ENCODE peak calls at places on chromosomes 7 and 10, in eight cellular contexts. D is right lobe of liver, H is SK-N-MC, B is cardiac muscle cell, Q is bronchial epithelial cell, W is body of pancreas, S is AG04450, K is brain microvascular endothelial cell. M is an unnamed sample.

GRCh38 chr10:8449909-8450308 is 395.4 kb downstream of the GATA3 start:
- DNase-seq in K (no peak), B (no peak), S (no peak), W (no peak), D (no peak), Q (no peak), H (no peak), M (no peak)

GRCh38 chr7:87312215-87312865 is 33.1 kb upstream of the CROT start:
- DNase-seq in H (peak; percentile 10), S (peak; percentile 42), W (peak; percentile 60), K (peak; percentile 46), D (peak; percentile 68), Q (peak; percentile 60), B (peak; percentile 61), M (peak; percentile 63)

GRCh38 chr10:22657566-22658190 is 56.7 kb downstream of the PIP4K2A start:
- DNase-seq in B (no peak), Q (no peak), H (no peak), S (no peak), W (no peak), D (no peak), K (peak; percentile 52), M (no peak)

GRCh38 chr10:89431977-89432376 is 17.6 kb downstream of the IFIT5 start:
- DNase-seq in B (peak; percentile 81), D (no peak), H (no peak), S (no peak), Q (peak; percentile 84), K (peak; percentile 55), W (no peak), M (no peak)

GRCh38 chr7:42292991-42293521 is 56.0 kb upstream of the GLI3 start:
- DNase-seq in S (no peak), K (no peak), B (no peak), D (peak; percentile 77), Q (peak; percentile 98), H (no peak), W (peak; percentile 11), M (no peak)

GRCh38 chr10:104589431-104589830 is 51.7 kb upstream of the SORCS3 start:
- DNase-seq in Q (peak; percentile 11), K (no peak), B (peak; percentile 34), H (no peak), W (no peak), D (no peak), S (no peak), M (no peak)

GRCh38 chr10:104689547-104689946 is 48.5 kb downstream of the SORCS3 start:
- DNase-seq in H (no peak), Q (no peak), D (no peak), K (no peak), B (no peak), S (no peak), W (no peak), M (no peak)

GRCh38 chr10:49552277-49552676 is 13.4 kb upstream of the ERCC6 start:
- DNase-seq in K (peak; percentile 81), W (no peak), S (no peak), Q (peak; percentile 95), B (no peak), D (no peak), H (peak; percentile 73), M (no peak)

GRCh38 chr7:38855389-38855788 is 53.6 kb downstream of the VPS41 start:
- DNase-seq in H (no peak), S (no peak), K (no peak), D (no peak), B (no peak), W (no peak), Q (no peak), M (no peak)

GRCh38 chr10:57786331-57786730 is 481.4 kb downstream of the IPMK start:
- DNase-seq in K (no peak), H (no peak), D (no peak), S (no peak), Q (no peak), W (no peak), B (no peak), M (no peak)

GRCh38 chr7:27159278-27160146 is 3.0 kb upstream of the HOXA7 start:
- DNase-seq in Q (no peak), H (no peak), D (no peak), B (no peak), W (peak; percentile 9), S (no peak), K (no peak), M (peak; percentile 19)

GRCh38 chr10:120962386-120963052 is 111.4 kb downstream of the WDR11 start:
- DNase-seq in K (no peak), D (no peak), B (no peak), W (no peak), H (no peak), Q (no peak), S (no peak), M (no peak)

GRCh38 chr10:129898701-129899563 is 65.1 kb downstream of the EBF3 start:
- DNase-seq in W (no peak), K (no peak), S (no peak), H (no peak), B (no peak), D (no peak), Q (no peak), M (no peak)

GRCh38 chr10:57917019-57917418 is 350.7 kb downstream of the IPMK start:
- DNase-seq in S (no peak), D (no peak), Q (no peak), W (no peak), H (no peak), B (no peak), K (no peak), M (no peak)

GRCh38 chr10:131169146-131169545 is 142.4 kb downstream of the TCERG1L start:
- DNase-seq in Q (no peak), B (no peak), S (no peak), D (no peak), K (no peak), W (no peak), H (no peak), M (no peak)

GRCh38 chr10:131703527-131703926 is 197.3 kb upstream of the PPP2R2D start:
- DNase-seq in Q (no peak), W (peak; percentile 2), K (no peak), H (no peak), D (no peak), S (no peak), B (no peak), M (no peak)

GRCh38 chr7:131105294-131105802 is 222.3 kb upstream of the MKLN1 start:
- DNase-seq in B (peak; percentile 68), Q (no peak), H (no peak), S (no peak), D (no peak), W (no peak), K (no peak), M (no peak)

GRCh38 chr7:47282790-47283496 is 299.0 kb downstream of the TNS3 start:
- DNase-seq in D (no peak), K (no peak), Q (no peak), W (no peak), H (no peak), B (no peak), S (no peak), M (no peak)

GRCh38 chr10:137606-138005 is 2.4 kb downstream of the ZMYND11 start:
- DNase-seq in W (no peak), D (no peak), H (no peak), S (no peak), K (no peak), B (no peak), Q (peak; percentile 50), M (no peak)

GRCh38 chr7:28623863-28624262 is 211.5 kb downstream of the CREB5 start:
- DNase-seq in Q (peak; percentile 56), D (no peak), K (no peak), B (no peak), H (no peak), W (no peak), S (no peak), M (no peak)

GRCh38 chr10:132102071-132102716 is 36.4 kb downstream of the JAKMIP3 start:
- DNase-seq in D (peak; percentile 35), Q (no peak), S (no peak), H (no peak), B (no peak), K (no peak), W (no peak), M (no peak)

GRCh38 chr7:120988591-120989299 is at the start of gene CPED1:
- DNase-seq in D (peak; percentile 91), S (peak; percentile 73), K (peak; percentile 73), W (peak; percentile 46), Q (peak; percentile 48), H (no peak), B (peak; percentile 72), M (peak; percentile 73)

GRCh38 chr10:601356-601963 is 88.0 kb downstream of the DIP2C start:
- DNase-seq in W (no peak), H (no peak), D (no peak), S (no peak), Q (no peak), K (no peak), B (no peak), M (no peak)

GRCh38 chr7:132328047-132328620 is 248.1 kb downstream of the PLXNA4 start:
- DNase-seq in K (no peak), H (no peak), S (no peak), W (no peak), D (no peak), B (peak; percentile 26), Q (no peak), M (no peak)

GRCh38 chr7:82081644-82082224 is 311.9 kb upstream of the HGF start:
- DNase-seq in D (no peak), Q (no peak), K (no peak), W (no peak), S (no peak), B (no peak), H (no peak), M (no peak)

DNA sequence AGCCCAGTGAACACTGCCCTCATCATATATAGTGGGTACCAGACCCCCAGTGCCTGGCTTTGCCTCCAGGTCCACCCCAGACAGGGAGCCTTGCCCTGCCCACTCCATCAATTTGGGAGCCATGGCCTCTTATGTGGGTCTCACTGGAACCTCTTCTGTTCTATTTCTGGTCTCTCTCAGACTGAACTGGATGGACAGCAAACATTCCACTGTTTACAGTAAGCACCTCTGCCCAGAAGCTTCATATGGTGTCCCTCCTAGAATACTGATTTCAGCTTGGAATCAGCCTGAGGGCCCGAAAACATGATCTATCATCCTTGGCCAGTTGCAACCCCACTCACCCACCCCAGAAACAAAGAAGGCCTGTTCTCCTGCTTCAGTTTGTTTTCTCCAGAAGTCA is 81.0 kb upstream of the SLF2 start:
- DNase-seq in Q (no peak), H (no peak), K (no peak), S (no peak), B (no peak), W (no peak), D (no peak), M (no peak)
- H3K4me3 ChIP-seq in Q (no peak overlapping the region), H (no peak overlapping the region), K (no peak overlapping the region), S (no peak overlapping the region), B (no peak overlapping the region), W (no peak overlapping the region), D (no peak overlapping the region), M (no peak overlapping the region)

GRCh38 chr7:139828880-139829653 is at the start of gene TBXAS1:
- DNase-seq in D (no peak), S (no peak), B (no peak), K (no peak), W (peak; percentile 19), H (no peak), Q (peak; percentile 55), M (peak; percentile 57)
- H3K4me3 ChIP-seq in D (peak within 1 kb of the TSS; percentile 26), S (peak within 1 kb of the TSS; percentile 25), B (no peak within 1 kb of the TSS), K (no peak within 1 kb of the TSS), W (no peak within 1 kb of the TSS), H (no peak within 1 kb of the TSS), Q (no peak within 1 kb of the TSS), M (no peak within 1 kb of the TSS)

GRCh38 chr10:69749180-69750010 is 52.3 kb upstream of the COL13A1 start:
- DNase-seq in D (no peak), S (no peak), H (no peak), W (no peak), B (no peak), K (peak; percentile 24), Q (no peak), M (no peak)
- H3K4me3 ChIP-seq in D (no peak overlapping the region), S (no peak overlapping the region), H (no peak overlapping the region), W (no peak overlapping the region), B (no peak overlapping the region), K (no peak overlapping the region), Q (no peak overlapping the region), M (no peak overlapping the region)

GRCh38 chr7:12601302-12601869 is 30.9 kb downstream of the SCIN start:
- DNase-seq in W (no peak), H (no peak), Q (no peak), K (no peak), B (no peak), D (no peak), S (no peak), M (no peak)
- H3K4me3 ChIP-seq in W (no peak overlapping the region), H (no peak overlapping the region), Q (no peak overlapping the region), K (no peak overlapping the region), B (no peak overlapping the region), D (no peak overlapping the region), S (no peak overlapping the region), M (no peak overlapping the region)

M was measured in transverse colon.